ENCODE peak calls at places on chromosomes 16 and 17, in seven cellular contexts. B is posterior cingulate gyrus; L is activated CD8-positive, alpha-beta T cell treated with anti-CD3 and anti-CD28 coated beads for 36 hours; C is GM12865; A is Peyer's patch; I is neuronal stem cell; Y is stromal cell of bone marrow. D is an unnamed sample.

GRCh38 chr17:79951361-79952264 is 84.1 kb downstream of the TBC1D16 start:
- DNase-seq in B (peak; percentile 72), L (no peak), C (no peak), A (no peak), I (no peak), Y (peak; percentile 43), D (peak; percentile 58)

GRCh38 chr17:59620518-59621259 is 994 bp downstream of the CLTC start:
- DNase-seq in B (peak; percentile 10), L (peak; percentile 77), C (peak; percentile 69), A (peak; percentile 41), I (no peak), Y (no peak), D (peak; percentile 52)

GRCh38 chr16:14672403-14672971 is 21.6 kb downstream of the PLA2G10 start:
- DNase-seq in B (no peak), L (peak; percentile 37), C (peak; percentile 81), A (peak; percentile 54), I (no peak), Y (no peak), D (peak; percentile 67)

GRCh38 chr17:81256616-81257015 is 17.5 kb downstream of the NDUFAF8 start:
- DNase-seq in B (no peak), L (no peak), C (no peak), A (no peak), I (no peak), Y (peak; percentile 67), D (no peak)

GRCh38 chr16:165218-165538 is 600 bp upstream of the HBM start:
- DNase-seq in B (no peak), L (no peak), C (no peak), A (no peak), I (no peak), Y (no peak), D (no peak)

GRCh38 chr16:85185281-85185680 is 73.0 kb upstream of the CIBAR2 start:
- DNase-seq in B (no peak), L (no peak), C (no peak), A (no peak), I (no peak), Y (no peak), D (no peak)

GRCh38 chr16:17076121-17076757 is 394.5 kb downstream of the XYLT1 start:
- DNase-seq in B (no peak), L (no peak), C (peak; percentile 49), A (no peak), I (no peak), Y (no peak), D (no peak)

GRCh38 chr16:78878570-78878969 is 722.0 kb downstream of the MAF start:
- DNase-seq in B (no peak), L (no peak), C (no peak), A (no peak), I (no peak), Y (no peak), D (no peak)

GRCh38 chr16:22659933-22660332 is 149.2 kb downstream of the NPIPB5 start:
- DNase-seq in B (no peak), L (no peak), C (no peak), A (no peak), I (no peak), Y (no peak), D (no peak)

GRCh38 chr17:57649731-57650484 is 95.2 kb downstream of the CCDC182 start:
- DNase-seq in B (no peak), L (no peak), C (no peak), A (no peak), I (no peak), Y (no peak), D (no peak)

GRCh38 chr16:50509521-50510341 is 38.5 kb upstream of the NKD1 start:
- DNase-seq in B (peak; percentile 35), L (peak; percentile 69), C (peak; percentile 48), A (peak; percentile 29), I (peak; percentile 23), Y (no peak), D (peak; percentile 13)

GRCh38 chr17:14791221-14791620 is 473.9 kb downstream of the PMP22 start:
- DNase-seq in B (no peak), L (no peak), C (no peak), A (no peak), I (no peak), Y (no peak), D (no peak)

GRCh38 chr16:5428932-5429331 is 331.3 kb upstream of the EEF2KMT start:
- DNase-seq in B (no peak), L (no peak), C (peak; percentile 8), A (no peak), I (no peak), Y (no peak), D (no peak)

GRCh38 chr16:23578096-23578830 is 17.9 kb downstream of the NDUFAB1 start:
- DNase-seq in B (no peak), L (no peak), C (no peak), A (no peak), I (no peak), Y (no peak), D (peak; percentile 9)

GRCh38 chr16:70511833-70512232 is 11.5 kb downstream of the COG4 start:
- DNase-seq in B (no peak), L (no peak), C (no peak), A (no peak), I (no peak), Y (no peak), D (no peak)

GRCh38 chr17:80192268-80192667 is 22.4 kb downstream of the CARD14 start:
- DNase-seq in B (peak; percentile 52), L (no peak), C (no peak), A (no peak), I (no peak), Y (no peak), D (no peak)

D was measured in small intestine.